ENCODE peak calls at places on chromosomes 6 and 20, in six cellular contexts. U, A, Y, N, W and I are unnamed samples.

GRCh38 chr6:104161960-104162669 is 697.6 kb downstream of the HACE1 start:
- DNase-seq in N (no peak), Y (no peak), A (peak; percentile 55), U (no peak), W (no peak), I (no peak)

GRCh38 chr6:12504325-12504966 is 212.1 kb upstream of the PHACTR1 start:
- DNase-seq in Y (peak; percentile 22), W (no peak), U (no peak), N (no peak), A (peak; percentile 22), I (no peak)

GRCh38 chr6:18088419-18089296 is 33.8 kb downstream of the NHLRC1 start:
- DNase-seq in W (peak; percentile 74), N (peak; percentile 81), Y (no peak), A (no peak), U (no peak), I (no peak)

GRCh38 chr20:6026051-6026450 is 27.8 kb downstream of the LRRN4 start:
- DNase-seq in A (peak; percentile 27), Y (no peak), U (no peak), W (no peak), N (no peak), I (no peak)

GRCh38 chr6:17086469-17086868 is 15.4 kb upstream of the STMND1 start:
- DNase-seq in N (peak; percentile 53), U (no peak), A (peak; percentile 86), W (no peak), Y (no peak), I (peak; percentile 31)

GRCh38 chr6:140153703-140154102 is 779.3 kb upstream of the CITED2 start:
- DNase-seq in Y (no peak), N (no peak), U (no peak), A (no peak), W (no peak), I (no peak)

GRCh38 chr6:167827588-167828324 is 1.0 kb downstream of the AFDN start:
- DNase-seq in U (peak; percentile 51), W (peak; percentile 71), N (peak; percentile 50), Y (no peak), A (peak; percentile 49), I (peak; percentile 54)

GRCh38 chr6:35436071-35436865 is 15.9 kb upstream of the FANCE start:
- DNase-seq in A (no peak), U (no peak), W (no peak), N (no peak), Y (no peak), I (no peak)